ENCODE peak calls at places on chromosomes 2 and 18, in eight cellular contexts. One of them, this sample, is unnamed.

GRCh38 chr2:189499137-189499536 is 57.9 kb downstream of the WDR75 start:
- DNase-seq in breast epithelium: no peak
- DNase-seq in omental fat pad: no peak
- DNase-seq in BE2C: no peak
- DNase-seq in neural progenitor cell: no peak
- DNase-seq in vagina: no peak
- DNase-seq in neural crest cell: no peak
- DNase-seq in AG04450: no peak
- DNase-seq in this sample: no peak

GRCh38 chr2:217805679-217806479 is 196.9 kb downstream of the TNS1 start:
- DNase-seq in breast epithelium: no peak
- DNase-seq in neural crest cell: no peak
- DNase-seq in vagina: no peak
- DNase-seq in omental fat pad: no peak
- DNase-seq in BE2C: no peak
- DNase-seq in neural progenitor cell: no peak
- DNase-seq in AG04450: no peak
- DNase-seq in this sample: no peak

GRCh38 chr2:239047861-239048260 is 200.0 kb downstream of the TWIST2 start:
- DNase-seq in breast epithelium: no peak
- DNase-seq in omental fat pad: no peak
- DNase-seq in vagina: no peak
- DNase-seq in AG04450: no peak
- DNase-seq in neural crest cell: no peak
- DNase-seq in neural progenitor cell: no peak
- DNase-seq in BE2C: no peak
- DNase-seq in this sample: no peak

GRCh38 chr18:78242307-78242643 is 737.3 kb upstream of the SALL3 start:
- DNase-seq in AG04450: no peak
- DNase-seq in neural progenitor cell: no peak
- DNase-seq in neural crest cell: no peak
- DNase-seq in breast epithelium: no peak
- DNase-seq in omental fat pad: peak; percentile 70
- DNase-seq in vagina: no peak
- DNase-seq in BE2C: no peak
- DNase-seq in this sample: no peak

GRCh38 chr2:27582129-27582694 is 630 bp upstream of the ZNF512 start:
- DNase-seq in neural crest cell: no peak
- DNase-seq in neural progenitor cell: peak; percentile 9
- DNase-seq in BE2C: no peak
- DNase-seq in omental fat pad: no peak
- DNase-seq in breast epithelium: no peak
- DNase-seq in vagina: no peak
- DNase-seq in AG04450: no peak
- DNase-seq in this sample: no peak

GRCh38 chr2:2846379-2847130 is 515.5 kb upstream of the MYT1L start:
- DNase-seq in omental fat pad: no peak
- DNase-seq in AG04450: no peak
- DNase-seq in neural progenitor cell: no peak
- DNase-seq in breast epithelium: no peak
- DNase-seq in neural crest cell: no peak
- DNase-seq in BE2C: peak; percentile 75
- DNase-seq in vagina: no peak
- DNase-seq in this sample: no peak

GRCh38 chr2:226467221-226467620 is 332.4 kb downstream of the IRS1 start:
- DNase-seq in vagina: no peak
- DNase-seq in BE2C: no peak
- DNase-seq in breast epithelium: no peak
- DNase-seq in neural crest cell: no peak
- DNase-seq in AG04450: no peak
- DNase-seq in omental fat pad: no peak
- DNase-seq in neural progenitor cell: no peak
- DNase-seq in this sample: no peak

GRCh38 chr2:168145011-168145410 is 102.4 kb downstream of the STK39 start:
- DNase-seq in neural progenitor cell: no peak
- DNase-seq in neural crest cell: no peak
- DNase-seq in vagina: no peak
- DNase-seq in BE2C: no peak
- DNase-seq in omental fat pad: no peak
- DNase-seq in breast epithelium: no peak
- DNase-seq in AG04450: no peak
- DNase-seq in this sample: no peak

GRCh38 chr2:187644991-187645390 is 90.8 kb upstream of the TFPI start:
- DNase-seq in vagina: no peak
- DNase-seq in neural crest cell: no peak
- DNase-seq in BE2C: no peak
- DNase-seq in neural progenitor cell: no peak
- DNase-seq in breast epithelium: no peak
- DNase-seq in AG04450: no peak
- DNase-seq in omental fat pad: no peak
- DNase-seq in this sample: no peak

GRCh38 chr2:201733544-201733943 is 35.1 kb upstream of the MPP4 start:
- DNase-seq in breast epithelium: no peak
- DNase-seq in vagina: no peak
- DNase-seq in BE2C: no peak
- DNase-seq in omental fat pad: no peak
- DNase-seq in AG04450: no peak
- DNase-seq in neural progenitor cell: no peak
- DNase-seq in neural crest cell: no peak
- DNase-seq in this sample: no peak

GRCh38 chr2:71313-72035 is 25.2 kb upstream of the FAM110C start:
- DNase-seq in AG04450: no peak
- DNase-seq in vagina: no peak
- DNase-seq in breast epithelium: no peak
- DNase-seq in neural progenitor cell: no peak
- DNase-seq in BE2C: no peak
- DNase-seq in neural crest cell: no peak
- DNase-seq in omental fat pad: no peak
- DNase-seq in this sample: no peak

GRCh38 chr2:20633794-20634259 is 17.1 kb downstream of the HS1BP3 start:
- DNase-seq in vagina: no peak
- DNase-seq in neural crest cell: no peak
- DNase-seq in BE2C: no peak
- DNase-seq in breast epithelium: peak; percentile 79
- DNase-seq in AG04450: no peak
- DNase-seq in omental fat pad: no peak
- DNase-seq in neural progenitor cell: no peak
- DNase-seq in this sample: no peak

GRCh38 chr2:23385748-23386421 is 906 bp downstream of the KLHL29 start:
- DNase-seq in neural crest cell: no peak
- DNase-seq in BE2C: peak; percentile 41
- DNase-seq in AG04450: no peak
- DNase-seq in breast epithelium: no peak
- DNase-seq in vagina: peak; percentile 79
- DNase-seq in neural progenitor cell: peak; percentile 60
- DNase-seq in omental fat pad: no peak
- DNase-seq in this sample: no peak

GRCh38 chr2:228819701-228820100 is 451.4 kb downstream of the PID1 start:
- DNase-seq in AG04450: no peak
- DNase-seq in BE2C: no peak
- DNase-seq in vagina: no peak
- DNase-seq in omental fat pad: no peak
- DNase-seq in breast epithelium: no peak
- DNase-seq in neural progenitor cell: no peak
- DNase-seq in neural crest cell: no peak
- DNase-seq in this sample: no peak

GRCh38 chr2:208879666-208880065 is 473.1 kb downstream of the PTH2R start:
- DNase-seq in vagina: no peak
- DNase-seq in AG04450: no peak
- DNase-seq in neural crest cell: no peak
- DNase-seq in omental fat pad: no peak
- DNase-seq in breast epithelium: no peak
- DNase-seq in BE2C: no peak
- DNase-seq in neural progenitor cell: no peak
- DNase-seq in this sample: no peak

GRCh38 chr2:111712940-111713339 is 171.1 kb downstream of the ANAPC1 start:
- DNase-seq in neural progenitor cell: peak; percentile 0
- DNase-seq in BE2C: no peak
- DNase-seq in vagina: no peak
- DNase-seq in breast epithelium: no peak
- DNase-seq in neural crest cell: no peak
- DNase-seq in AG04450: no peak
- DNase-seq in omental fat pad: no peak
- DNase-seq in this sample: no peak

GRCh38 chr18:68267583-68267982 is 447.3 kb downstream of the TMX3 start:
- DNase-seq in breast epithelium: no peak
- DNase-seq in AG04450: peak; percentile 39
- DNase-seq in neural crest cell: no peak
- DNase-seq in omental fat pad: no peak
- DNase-seq in neural progenitor cell: no peak
- DNase-seq in vagina: no peak
- DNase-seq in BE2C: no peak
- DNase-seq in this sample: no peak

GRCh38 chr2:128642316-128642715 is 323.6 kb upstream of the HS6ST1 start:
- DNase-seq in neural crest cell: no peak
- DNase-seq in omental fat pad: no peak
- DNase-seq in AG04450: no peak
- DNase-seq in neural progenitor cell: no peak
- DNase-seq in vagina: no peak
- DNase-seq in breast epithelium: peak; percentile 10
- DNase-seq in BE2C: no peak
- DNase-seq in this sample: no peak

GRCh38 chr2:128644156-128644555 is 325.5 kb upstream of the HS6ST1 start:
- DNase-seq in vagina: no peak
- DNase-seq in BE2C: no peak
- DNase-seq in AG04450: no peak
- DNase-seq in breast epithelium: peak; percentile 33
- DNase-seq in neural progenitor cell: peak; percentile 76
- DNase-seq in neural crest cell: peak; percentile 50
- DNase-seq in omental fat pad: no peak
- DNase-seq in this sample: no peak

GRCh38 chr2:128642801-128643200 is 324.1 kb upstream of the HS6ST1 start:
- DNase-seq in omental fat pad: no peak
- DNase-seq in neural progenitor cell: no peak
- DNase-seq in BE2C: no peak
- DNase-seq in breast epithelium: peak; percentile 2
- DNase-seq in neural crest cell: no peak
- DNase-seq in AG04450: no peak
- DNase-seq in vagina: no peak
- DNase-seq in this sample: no peak

GRCh38 chr2:128644745-128645256 is 326.1 kb upstream of the HS6ST1 start:
- DNase-seq in AG04450: no peak
- DNase-seq in vagina: no peak
- DNase-seq in breast epithelium: no peak
- DNase-seq in BE2C: no peak
- DNase-seq in neural crest cell: no peak
- DNase-seq in omental fat pad: no peak
- DNase-seq in neural progenitor cell: peak; percentile 61
- DNase-seq in this sample: no peak

DNA sequence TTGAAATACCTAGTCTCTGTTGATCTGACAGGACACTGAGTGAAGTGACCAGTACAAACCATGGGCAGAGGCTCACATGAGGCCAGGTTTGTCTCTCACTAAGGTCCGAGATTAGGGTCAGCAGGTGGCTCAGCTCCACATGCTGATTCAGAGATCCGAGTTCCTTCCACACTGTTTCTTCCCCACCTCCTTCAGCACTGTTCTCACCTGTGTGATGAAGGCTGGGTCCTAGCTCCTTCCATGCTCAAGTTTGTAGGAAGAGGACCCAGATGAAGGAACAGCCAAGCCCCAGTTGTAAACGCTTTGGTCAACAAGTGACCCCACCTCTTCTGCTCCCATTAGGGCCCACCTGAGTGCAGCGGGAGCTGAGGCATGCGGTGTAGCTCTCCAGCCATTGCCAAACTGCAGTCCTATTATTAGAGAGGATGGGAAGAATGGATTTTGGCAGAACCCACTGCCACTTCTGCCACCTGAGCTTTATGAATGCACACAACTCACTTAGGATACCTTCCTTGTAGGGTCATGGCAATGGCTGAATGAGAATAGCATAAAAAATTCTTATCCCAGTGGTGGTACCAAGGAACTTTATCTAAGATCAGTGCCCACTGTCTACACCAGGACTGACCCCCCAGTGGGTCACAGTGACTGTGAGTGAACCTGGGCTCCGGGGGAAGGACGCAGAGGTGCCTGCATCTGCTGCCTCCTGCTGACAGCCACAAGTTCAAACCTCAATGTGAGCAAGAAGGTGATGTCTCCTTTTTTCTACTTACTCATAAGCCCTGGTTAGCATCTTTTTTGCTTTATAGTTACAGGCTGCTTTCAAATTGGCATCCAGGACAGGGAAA is 324.8 kb upstream of the HS6ST1 start:
- DNase-seq in neural progenitor cell: no peak
- DNase-seq in neural crest cell: no peak
- DNase-seq in omental fat pad: no peak
- DNase-seq in AG04450: no peak
- DNase-seq in BE2C: no peak
- DNase-seq in breast epithelium: peak; percentile 25
- DNase-seq in vagina: no peak
- DNase-seq in this sample: no peak
- TF ChIP-seq CTCF in neural progenitor cell: no peak
- TF ChIP-seq CTCF in neural crest cell: no peak
- TF ChIP-seq CTCF in omental fat pad: no peak
- TF ChIP-seq CTCF in AG04450: no peak
- TF ChIP-seq CTCF in BE2C: no peak
- TF ChIP-seq CTCF in breast epithelium: no peak
- TF ChIP-seq CTCF in vagina: no peak
- TF ChIP-seq CTCF in this sample: no peak

GRCh38 chr18:4631239-4631638 is 176.1 kb upstream of the DLGAP1 start:
- DNase-seq in omental fat pad: no peak
- DNase-seq in neural crest cell: no peak
- DNase-seq in neural progenitor cell: no peak
- DNase-seq in AG04450: no peak
- DNase-seq in BE2C: no peak
- DNase-seq in breast epithelium: no peak
- DNase-seq in vagina: no peak
- DNase-seq in this sample: no peak
- TF ChIP-seq CTCF in omental fat pad: no peak
- TF ChIP-seq CTCF in neural crest cell: no peak
- TF ChIP-seq CTCF in neural progenitor cell: peak; percentile 19
- TF ChIP-seq CTCF in AG04450: no peak
- TF ChIP-seq CTCF in BE2C: no peak
- TF ChIP-seq CTCF in breast epithelium: no peak
- TF ChIP-seq CTCF in vagina: no peak
- TF ChIP-seq CTCF in this sample: no peak

GRCh38 chr2:205609036-205609607 is 73.2 kb upstream of the NRP2 start:
- DNase-seq in BE2C: no peak
- DNase-seq in vagina: no peak
- DNase-seq in AG04450: no peak
- DNase-seq in neural crest cell: no peak
- DNase-seq in omental fat pad: no peak
- DNase-seq in neural progenitor cell: no peak
- DNase-seq in breast epithelium: no peak
- DNase-seq in this sample: no peak
- TF ChIP-seq CTCF in BE2C: no peak
- TF ChIP-seq CTCF in vagina: no peak
- TF ChIP-seq CTCF in AG04450: no peak
- TF ChIP-seq CTCF in neural crest cell: no peak
- TF ChIP-seq CTCF in omental fat pad: no peak
- TF ChIP-seq CTCF in neural progenitor cell: no peak
- TF ChIP-seq CTCF in breast epithelium: no peak
- TF ChIP-seq CTCF in this sample: no peak

DNA sequence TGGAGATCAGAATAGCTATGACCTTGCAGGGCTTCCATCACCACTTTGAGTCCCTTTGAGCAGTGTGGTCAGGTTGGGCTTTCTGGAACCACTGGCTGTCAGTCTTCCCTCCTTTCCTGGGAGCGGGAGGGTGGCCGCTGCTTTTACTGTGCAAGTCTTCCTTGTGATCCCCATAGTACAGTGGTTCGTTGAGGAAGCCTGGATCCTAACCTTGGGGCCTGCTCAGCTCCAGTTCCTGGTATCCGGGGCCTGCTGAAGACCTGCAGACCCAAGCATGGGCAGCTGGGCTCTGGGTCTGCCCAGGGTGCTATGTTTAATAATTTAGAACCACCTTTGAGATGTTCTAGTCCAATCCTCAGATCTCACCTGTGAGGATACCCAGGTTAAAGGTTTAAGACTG is 104.2 kb downstream of the CLIP4 start:
- DNase-seq in AG04450: no peak
- DNase-seq in neural crest cell: no peak
- DNase-seq in omental fat pad: no peak
- DNase-seq in neural progenitor cell: no peak
- DNase-seq in BE2C: no peak
- DNase-seq in vagina: peak; percentile 61
- DNase-seq in breast epithelium: peak; percentile 7
- DNase-seq in this sample: no peak
- TF ChIP-seq CTCF in AG04450: no peak
- TF ChIP-seq CTCF in neural crest cell: no peak
- TF ChIP-seq CTCF in omental fat pad: no peak
- TF ChIP-seq CTCF in neural progenitor cell: no peak
- TF ChIP-seq CTCF in BE2C: no peak
- TF ChIP-seq CTCF in vagina: no peak
- TF ChIP-seq CTCF in breast epithelium: no peak
- TF ChIP-seq CTCF in this sample: no peak

This sample was measured in activated CD8-positive, alpha-beta T cell treated with anti-CD3 and anti-CD28 coated beads for 36 hours.